ENCODE peak calls at places on chromosomes 3 and 15, in six cellular contexts. One of them, this sample, is unnamed.
A peak's percentile ranks its signal among the peaks of the same experiment; 100 is the strongest.

GRCh38 chr3:24318668-24319287 is 175.9 kb downstream of the THRB start:
- DNase-seq in upper lobe of left lung: no peak
- DNase-seq in neural progenitor cell: no peak
- DNase-seq in CD4-positive, CD25-positive, alpha-beta regulatory T cell: no peak
- DNase-seq in adrenal gland: no peak
- DNase-seq in neuronal stem cell: no peak
- DNase-seq in this sample: no peak

GRCh38 chr3:194585880-194586281 is 47.3 kb downstream of the TMEM44 start:
- DNase-seq in neural progenitor cell: no peak
- DNase-seq in adrenal gland: no peak
- DNase-seq in upper lobe of left lung: no peak
- DNase-seq in CD4-positive, CD25-positive, alpha-beta regulatory T cell: no peak
- DNase-seq in neuronal stem cell: no peak
- DNase-seq in this sample: no peak

GRCh38 chr3:134197681-134198261 is 52.9 kb downstream of the RYK start:
- DNase-seq in CD4-positive, CD25-positive, alpha-beta regulatory T cell: peak; percentile 6
- DNase-seq in neural progenitor cell: peak; percentile 53
- DNase-seq in upper lobe of left lung: no peak
- DNase-seq in adrenal gland: no peak
- DNase-seq in neuronal stem cell: no peak
- DNase-seq in this sample: no peak

GRCh38 chr3:99920530-99921376 is 103.1 kb downstream of the CMSS1 start:
- DNase-seq in upper lobe of left lung: no peak
- DNase-seq in adrenal gland: peak; percentile 87
- DNase-seq in neuronal stem cell: no peak
- DNase-seq in neural progenitor cell: peak; percentile 32
- DNase-seq in CD4-positive, CD25-positive, alpha-beta regulatory T cell: no peak
- DNase-seq in this sample: no peak

GRCh38 chr3:106261396-106261795 is 392.6 kb upstream of the CBLB start:
- DNase-seq in upper lobe of left lung: no peak
- DNase-seq in neural progenitor cell: no peak
- DNase-seq in neuronal stem cell: no peak
- DNase-seq in adrenal gland: no peak
- DNase-seq in CD4-positive, CD25-positive, alpha-beta regulatory T cell: no peak
- DNase-seq in this sample: no peak

GRCh38 chr3:195302436-195302835 is 31.5 kb upstream of the XXYLT1 start:
- DNase-seq in adrenal gland: no peak
- DNase-seq in CD4-positive, CD25-positive, alpha-beta regulatory T cell: no peak
- DNase-seq in neuronal stem cell: no peak
- DNase-seq in neural progenitor cell: no peak
- DNase-seq in upper lobe of left lung: no peak
- DNase-seq in this sample: no peak

GRCh38 chr15:87419341-87419740 is 837.2 kb downstream of the NTRK3 start:
- DNase-seq in adrenal gland: no peak
- DNase-seq in neural progenitor cell: no peak
- DNase-seq in upper lobe of left lung: no peak
- DNase-seq in CD4-positive, CD25-positive, alpha-beta regulatory T cell: no peak
- DNase-seq in neuronal stem cell: no peak
- DNase-seq in this sample: no peak

GRCh38 chr15:40320931-40321371 is 2.5 kb upstream of the INAFM2 start:
- DNase-seq in upper lobe of left lung: no peak
- DNase-seq in CD4-positive, CD25-positive, alpha-beta regulatory T cell: peak; percentile 43
- DNase-seq in neural progenitor cell: peak; percentile 78
- DNase-seq in neuronal stem cell: no peak
- DNase-seq in adrenal gland: peak; percentile 86
- DNase-seq in this sample: peak; percentile 41

GRCh38 chr15:88897456-88898194 is 2.3 kb upstream of the HAPLN3 start:
- DNase-seq in neuronal stem cell: no peak
- DNase-seq in upper lobe of left lung: peak; percentile 88
- DNase-seq in CD4-positive, CD25-positive, alpha-beta regulatory T cell: peak; percentile 58
- DNase-seq in adrenal gland: peak; percentile 89
- DNase-seq in neural progenitor cell: peak; percentile 25
- DNase-seq in this sample: peak; percentile 79

GRCh38 chr15:40995656-40996055 is 42.4 kb downstream of the CHAC1 start:
- DNase-seq in adrenal gland: no peak
- DNase-seq in neuronal stem cell: no peak
- DNase-seq in CD4-positive, CD25-positive, alpha-beta regulatory T cell: no peak
- DNase-seq in upper lobe of left lung: no peak
- DNase-seq in neural progenitor cell: no peak
- DNase-seq in this sample: no peak

GRCh38 chr15:59668571-59668970 is 11.3 kb upstream of the GTF2A2 start:
- DNase-seq in upper lobe of left lung: no peak
- DNase-seq in neuronal stem cell: no peak
- DNase-seq in neural progenitor cell: no peak
- DNase-seq in adrenal gland: no peak
- DNase-seq in CD4-positive, CD25-positive, alpha-beta regulatory T cell: no peak
- DNase-seq in this sample: no peak

GRCh38 chr15:88204584-88204983 is 52.0 kb downstream of the NTRK3 start:
- DNase-seq in upper lobe of left lung: no peak
- DNase-seq in adrenal gland: no peak
- DNase-seq in neural progenitor cell: no peak
- DNase-seq in CD4-positive, CD25-positive, alpha-beta regulatory T cell: no peak
- DNase-seq in neuronal stem cell: no peak
- DNase-seq in this sample: no peak

GRCh38 chr15:29470311-29470710 is 200.7 kb upstream of the NSMCE3 start:
- DNase-seq in adrenal gland: no peak
- DNase-seq in CD4-positive, CD25-positive, alpha-beta regulatory T cell: no peak
- DNase-seq in neuronal stem cell: no peak
- DNase-seq in neural progenitor cell: no peak
- DNase-seq in upper lobe of left lung: no peak
- DNase-seq in this sample: no peak
- H3K9me3 ChIP-seq in adrenal gland: no peaks in the 10 kb centered on the region
- H3K9me3 ChIP-seq in CD4-positive, CD25-positive, alpha-beta regulatory T cell: no peaks in the 10 kb centered on the region
- H3K9me3 ChIP-seq in neuronal stem cell: no peaks in the 10 kb centered on the region
- H3K9me3 ChIP-seq in neural progenitor cell: no peaks in the 10 kb centered on the region
- H3K9me3 ChIP-seq in upper lobe of left lung: no peaks in the 10 kb centered on the region
- H3K9me3 ChIP-seq in this sample: no peaks in the 10 kb centered on the region

DNA sequence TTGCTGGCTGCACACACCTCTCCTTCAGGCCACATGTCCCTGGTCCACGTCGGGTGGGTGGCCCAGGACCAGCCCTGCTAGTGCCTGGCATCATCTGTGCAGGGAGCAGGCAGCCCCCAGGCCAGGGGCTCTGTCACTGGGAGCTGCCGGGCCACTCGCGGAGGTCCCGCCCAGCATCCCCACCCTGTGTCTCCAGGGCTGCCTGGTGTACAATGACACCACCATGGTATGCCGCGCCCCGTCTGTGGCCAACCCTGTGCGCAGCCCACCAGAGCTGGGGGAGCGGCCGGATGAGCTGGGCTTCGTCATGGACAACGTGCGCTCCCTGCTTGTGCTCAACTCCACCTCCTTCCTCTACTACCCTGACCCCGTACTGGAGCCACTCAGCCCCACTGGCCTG is 34.3 kb downstream of the PLXNA1 start:
- DNase-seq in neural progenitor cell: no peak
- DNase-seq in neuronal stem cell: no peak
- DNase-seq in upper lobe of left lung: peak; percentile 76
- DNase-seq in CD4-positive, CD25-positive, alpha-beta regulatory T cell: no peak
- DNase-seq in adrenal gland: no peak
- DNase-seq in this sample: no peak
- H3K36me3 ChIP-seq in neural progenitor cell: no peaks in the 10 kb centered on the region
- H3K36me3 ChIP-seq in neuronal stem cell: peaks cover 81% of the 10 kb centered on the region
- H3K36me3 ChIP-seq in upper lobe of left lung: peaks cover 66% of the 10 kb centered on the region
- H3K36me3 ChIP-seq in CD4-positive, CD25-positive, alpha-beta regulatory T cell: peaks cover 4% of the 10 kb centered on the region
- H3K36me3 ChIP-seq in adrenal gland: no peaks in the 10 kb centered on the region
- H3K36me3 ChIP-seq in this sample: no peaks in the 10 kb centered on the region

GRCh38 chr15:20352241-20353200 is 189.1 kb downstream of the GOLGA6L6 start:
- DNase-seq in CD4-positive, CD25-positive, alpha-beta regulatory T cell: no peak
- DNase-seq in neural progenitor cell: no peak
- DNase-seq in upper lobe of left lung: peak; percentile 85
- DNase-seq in neuronal stem cell: no peak
- DNase-seq in adrenal gland: no peak
- DNase-seq in this sample: no peak
- H3K9me3 ChIP-seq in CD4-positive, CD25-positive, alpha-beta regulatory T cell: no peaks in the 10 kb centered on the region
- H3K9me3 ChIP-seq in neural progenitor cell: peaks cover 85% of the 10 kb centered on the region
- H3K9me3 ChIP-seq in upper lobe of left lung: no peaks in the 10 kb centered on the region
- H3K9me3 ChIP-seq in neuronal stem cell: no peaks in the 10 kb centered on the region
- H3K9me3 ChIP-seq in adrenal gland: no peaks in the 10 kb centered on the region
- H3K9me3 ChIP-seq in this sample: no peaks in the 10 kb centered on the region

DNA sequence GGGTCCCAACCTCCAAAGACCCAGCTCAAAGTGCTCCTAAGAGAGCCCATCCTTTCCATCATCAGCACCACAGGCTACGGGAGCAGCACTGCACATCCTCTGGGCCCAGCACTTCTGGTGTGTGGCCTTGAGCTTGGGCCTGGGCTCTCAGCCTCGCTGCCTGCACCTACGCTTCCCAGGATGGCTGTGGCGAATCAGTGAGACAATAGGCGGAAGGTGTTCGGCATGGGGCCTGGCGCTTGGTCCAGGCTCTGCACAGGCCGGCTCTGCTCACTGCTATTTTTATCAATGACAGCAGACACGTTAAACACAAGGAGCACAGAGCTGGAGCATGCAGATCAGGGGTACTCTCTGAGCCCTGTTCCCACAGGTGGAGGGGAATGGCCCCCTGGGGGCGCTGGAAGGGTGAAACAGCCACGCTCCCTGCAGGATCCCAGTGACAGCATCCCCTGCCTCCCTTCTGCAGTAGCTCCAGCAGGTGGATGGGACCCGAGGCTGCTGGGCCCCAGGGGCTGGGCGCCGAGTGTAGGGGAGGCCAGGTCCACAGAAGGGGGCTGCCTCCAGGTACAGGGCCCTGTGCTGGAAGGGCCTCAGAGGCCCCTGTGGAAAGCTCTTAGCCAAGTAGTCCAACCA is 90.0 kb upstream of the RPL32 start:
- DNase-seq in neural progenitor cell: no peak
- DNase-seq in CD4-positive, CD25-positive, alpha-beta regulatory T cell: no peak
- DNase-seq in neuronal stem cell: no peak
- DNase-seq in adrenal gland: peak; percentile 69
- DNase-seq in upper lobe of left lung: peak; percentile 64
- DNase-seq in this sample: no peak
- H3K36me3 ChIP-seq in neural progenitor cell: no peaks in the 10 kb centered on the region
- H3K36me3 ChIP-seq in CD4-positive, CD25-positive, alpha-beta regulatory T cell: peaks cover 81% of the 10 kb centered on the region
- H3K36me3 ChIP-seq in neuronal stem cell: peaks cover 29% of the 10 kb centered on the region
- H3K36me3 ChIP-seq in adrenal gland: no peaks in the 10 kb centered on the region
- H3K36me3 ChIP-seq in upper lobe of left lung: peaks cover 48% of the 10 kb centered on the region
- H3K36me3 ChIP-seq in this sample: peaks cover 8% of the 10 kb centered on the region

GRCh38 chr3:132289311-132289710 is 27.9 kb upstream of the ACP3 start:
- DNase-seq in CD4-positive, CD25-positive, alpha-beta regulatory T cell: no peak
- DNase-seq in upper lobe of left lung: no peak
- DNase-seq in neuronal stem cell: no peak
- DNase-seq in neural progenitor cell: no peak
- DNase-seq in adrenal gland: no peak
- DNase-seq in this sample: no peak
- H3K9me3 ChIP-seq in CD4-positive, CD25-positive, alpha-beta regulatory T cell: no peaks in the 10 kb centered on the region
- H3K9me3 ChIP-seq in upper lobe of left lung: no peaks in the 10 kb centered on the region
- H3K9me3 ChIP-seq in neuronal stem cell: no peaks in the 10 kb centered on the region
- H3K9me3 ChIP-seq in neural progenitor cell: no peaks in the 10 kb centered on the region
- H3K9me3 ChIP-seq in adrenal gland: no peaks in the 10 kb centered on the region
- H3K9me3 ChIP-seq in this sample: no peaks in the 10 kb centered on the region